ENCODE peak calls at places on chromosome 4, in four cellular contexts. T, F, A and X are unnamed samples.

GRCh38 chr4:141645611-141646340 is 9.4 kb downstream of the IL15 start:
- DNase-seq in A (no peak), F (no peak), T (no peak), X (no peak)

GRCh38 chr4:24570172-24570571 is 14.2 kb downstream of the DHX15 start:
- DNase-seq in A (no peak), F (no peak), T (no peak), X (no peak)

GRCh38 chr4:169160825-169161224 is 109.9 kb downstream of the SH3RF1 start:
- DNase-seq in T (no peak), A (no peak), F (no peak), X (no peak)

GRCh38 chr4:67396008-67396407 is 149.3 kb downstream of the CENPC start:
- DNase-seq in T (no peak), F (no peak), A (no peak), X (no peak)

GRCh38 chr4:1551211-1551610 is 132.9 kb downstream of the FAM53A start:
- DNase-seq in F (no peak), A (no peak), T (no peak), X (no peak)

GRCh38 chr4:101790521-101791188 is at the start of gene BANK1:
- DNase-seq in T (peak), F (peak), A (peak), X (no peak)

GRCh38 chr4:184473515-184474260 is 662 bp downstream of the IRF2 start:
- DNase-seq in A (no peak), T (peak), F (peak), X (no peak)

GRCh38 chr4:183832776-183833450 is 72.2 kb upstream of the STOX2 start:
- DNase-seq in A (no peak), T (no peak), F (no peak), X (peak)

GRCh38 chr4:148514041-148514440 is 71.8 kb upstream of the NR3C2 start:
- DNase-seq in A (no peak), F (no peak), T (no peak), X (no peak)

GRCh38 chr4:142500966-142501365 is 345.1 kb downstream of the INPP4B start:
- DNase-seq in F (no peak), A (no peak), T (no peak), X (no peak)

GRCh38 chr4:176792348-176793059 is at the start of gene VEGFC:
- DNase-seq in F (peak), T (peak), A (no peak), X (peak)

GRCh38 chr4:176795441-176795840 is 2.7 kb upstream of the VEGFC start:
- DNase-seq in A (no peak), F (no peak), T (no peak), X (no peak)

GRCh38 chr4:176794651-176795050 is 1.9 kb upstream of the VEGFC start:
- DNase-seq in T (no peak), A (no peak), F (no peak), X (no peak)

GRCh38 chr4:176793060-176793605 is 411 bp upstream of the VEGFC start:
- DNase-seq in A (no peak), F (no peak), T (no peak), X (no peak)

GRCh38 chr4:176794151-176794550 is 1.4 kb upstream of the VEGFC start:
- DNase-seq in F (no peak), T (no peak), A (no peak), X (no peak)
- TF ChIP-seq POLR2AphosphoS5 in F (no peak), T (no peak), A (no peak), X (no peak)

GRCh38 chr4:79141530-79141929 is 184.3 kb downstream of the NAA11 start:
- DNase-seq in F (no peak), T (no peak), A (no peak), X (no peak)
- TF ChIP-seq POLR2AphosphoS5 in F (no peak), T (no peak), A (no peak), X (no peak)

DNA sequence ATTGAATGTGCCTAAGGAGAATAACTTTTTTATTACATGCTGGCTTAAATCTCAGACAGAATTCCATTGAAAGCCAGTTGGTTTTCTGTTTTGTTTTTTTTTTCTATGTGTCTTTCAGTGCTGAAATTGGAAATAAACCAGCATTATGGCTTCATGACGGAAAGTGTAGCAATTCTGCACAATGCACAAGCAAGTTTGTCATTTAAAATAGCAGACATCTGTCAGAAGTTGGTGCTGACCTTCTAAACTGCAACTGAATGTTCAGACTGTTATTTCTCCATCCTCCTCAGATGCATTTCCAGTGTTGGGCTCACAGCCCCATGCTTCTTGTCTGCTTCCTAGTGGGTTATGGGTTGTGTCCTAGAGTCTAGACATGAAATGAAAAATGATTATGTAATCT is 107.2 kb upstream of the LIMCH1 start:
- DNase-seq in F (no peak), A (no peak), T (no peak), X (no peak)
- TF ChIP-seq POLR2AphosphoS5 in F (no peak), A (no peak), T (no peak), X (no peak)

DNA sequence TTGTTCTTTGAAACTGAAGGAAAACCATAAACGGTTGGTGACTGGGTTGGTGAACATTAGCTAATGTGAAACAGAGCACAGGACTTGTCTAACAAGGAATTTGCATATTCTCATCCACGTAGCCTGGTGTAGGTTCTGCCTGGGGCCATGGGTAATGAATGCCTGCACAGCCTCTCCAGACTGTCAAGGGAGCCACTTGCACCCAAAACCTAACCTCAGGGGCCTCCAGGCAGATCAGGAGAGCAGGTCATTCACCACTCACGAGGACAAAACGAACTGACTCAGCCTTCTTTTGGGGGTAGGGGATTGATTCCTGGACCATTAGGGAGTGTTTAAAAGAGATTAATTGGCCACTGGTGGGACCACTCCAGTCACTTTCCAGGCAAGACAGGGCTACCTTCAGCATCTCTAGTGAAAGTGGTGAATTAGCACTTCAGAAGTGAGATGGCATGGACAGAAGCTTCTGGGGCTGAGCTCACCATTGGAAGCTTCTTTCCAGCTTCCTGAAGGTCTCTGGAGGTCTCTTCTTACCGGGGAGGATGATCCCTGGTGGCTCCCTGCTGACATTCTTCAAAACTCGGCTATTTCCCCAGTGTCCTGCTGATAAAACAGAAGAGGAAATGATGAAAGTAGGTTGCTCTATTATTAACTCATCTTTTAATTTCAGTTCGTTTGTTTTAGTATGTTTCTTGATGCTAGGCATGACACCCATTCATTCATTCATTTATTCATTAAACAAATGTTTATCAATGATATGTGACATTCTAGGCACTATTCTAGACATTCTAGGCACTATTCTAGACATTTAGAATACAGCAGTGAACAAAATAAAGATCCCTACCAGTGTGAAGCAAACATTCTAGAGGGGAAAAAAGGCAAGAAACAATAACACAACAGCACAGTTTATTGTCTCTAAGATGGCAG is 104.5 kb upstream of the LNX1 start:
- DNase-seq in A (no peak), F (no peak), T (no peak), X (no peak)
- TF ChIP-seq POLR2AphosphoS5 in A (no peak), F (no peak), T (no peak), X (no peak)

GRCh38 chr4:153553820-153554173 is 87.6 kb downstream of the TMEM131L start:
- DNase-seq in A (no peak), F (no peak), T (no peak), X (no peak)
- TF ChIP-seq POLR2AphosphoS5 in A (no peak), F (no peak), T (no peak), X (no peak)

GRCh38 chr4:3047464-3048286 is 26.7 kb downstream of the HTT-AS start:
- DNase-seq in F (peak), A (peak), T (peak), X (peak)
- TF ChIP-seq POLR2AphosphoS5 in F (no peak), A (no peak), T (peak), X (no peak)

DNA sequence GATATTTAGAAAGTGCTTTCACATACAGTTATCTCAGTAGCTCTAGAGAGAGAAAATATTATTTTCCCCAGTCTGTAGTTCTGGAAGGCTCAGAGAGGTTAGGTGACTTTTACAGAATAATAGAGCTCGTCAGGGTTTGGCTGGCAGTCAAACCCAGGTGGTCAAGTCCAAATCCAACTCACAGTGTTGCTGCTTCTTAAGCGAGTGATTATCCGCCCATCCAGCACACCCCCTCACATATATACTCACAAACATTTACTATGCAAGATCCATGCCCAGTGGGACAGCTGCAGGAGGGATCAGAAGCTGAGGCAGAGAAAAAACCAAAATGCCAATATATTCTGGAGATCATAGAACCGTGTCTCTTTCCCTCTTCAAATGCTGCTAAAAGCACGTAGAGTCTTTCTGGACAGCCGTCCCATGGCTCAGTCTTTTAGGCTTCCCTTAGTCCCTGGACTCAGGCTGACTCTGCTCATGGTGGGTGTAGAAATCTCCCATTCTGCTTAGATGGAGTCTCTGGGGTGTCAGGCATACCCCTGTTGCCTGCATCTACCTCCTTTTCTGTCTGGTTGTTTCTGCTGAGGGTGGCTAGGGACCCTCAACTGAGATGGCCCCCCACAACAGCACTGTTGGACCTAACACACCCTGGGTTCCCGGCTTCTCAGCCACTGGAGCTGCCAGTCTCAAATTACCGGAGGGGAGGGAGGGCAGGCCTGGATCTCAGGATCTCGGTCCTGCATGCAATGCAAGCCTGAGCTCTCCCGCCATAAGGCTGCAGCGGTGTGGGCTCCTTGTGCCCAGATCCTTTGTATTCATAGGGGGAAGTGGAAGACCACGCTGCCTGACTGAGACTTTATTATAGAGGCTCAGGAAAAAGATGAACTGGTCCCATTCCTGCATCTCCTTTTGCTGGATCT is at the start of gene CHRNA9:
- DNase-seq in F (no peak), T (no peak), A (no peak), X (no peak)
- TF ChIP-seq POLR2AphosphoS5 in F (no peak), T (no peak), A (no peak), X (no peak)